ENCODE peak calls at places on chromosomes 2 and 18, in six cellular contexts. R, M, Q, H, P and O are unnamed samples.
A peak's percentile ranks its signal among the peaks of the same experiment; 100 is the strongest.

GRCh38 chr2:133508546-133509165 is 59.6 kb downstream of the NCKAP5 start:
- DNase-seq in M (no peak), Q (no peak), H (no peak), R (no peak), P (no peak), O (no peak)

GRCh38 chr2:53516650-53517049 is 251.0 kb upstream of the CHAC2 start:
- DNase-seq in Q (no peak), R (no peak), P (no peak), M (no peak), H (no peak), O (no peak)

GRCh38 chr2:36445191-36445590 is 89.6 kb downstream of the CRIM1 start:
- DNase-seq in Q (no peak), H (no peak), P (no peak), R (no peak), M (no peak), O (no peak)

GRCh38 chr2:120879401-120880295 is 144.0 kb downstream of the GLI2 start:
- DNase-seq in Q (no peak), H (no peak), P (no peak), M (peak; percentile 16), R (peak; percentile 13), O (no peak)

GRCh38 chr2:106956416-106956815 is 70.4 kb upstream of the ST6GAL2 start:
- DNase-seq in M (no peak), P (no peak), H (no peak), R (no peak), Q (no peak), O (no peak)

GRCh38 chr2:156797832-156798231 is 361.7 kb downstream of the GPD2 start:
- DNase-seq in H (no peak), M (no peak), P (no peak), R (no peak), Q (no peak), O (no peak)

GRCh38 chr2:136863874-136864273 is 98.5 kb downstream of the THSD7B start:
- DNase-seq in M (no peak), P (no peak), Q (no peak), R (no peak), H (no peak), O (no peak)

GRCh38 chr2:158025263-158025996 is 76.2 kb upstream of the UPP2 start:
- DNase-seq in P (no peak), M (no peak), H (no peak), R (no peak), Q (no peak), O (no peak)

GRCh38 chr2:80073134-80073561 is 231.4 kb downstream of the LRRTM1 start:
- DNase-seq in R (peak; percentile 26), M (peak; percentile 56), Q (peak; percentile 15), H (peak; percentile 34), P (peak; percentile 49), O (no peak)

DNA sequence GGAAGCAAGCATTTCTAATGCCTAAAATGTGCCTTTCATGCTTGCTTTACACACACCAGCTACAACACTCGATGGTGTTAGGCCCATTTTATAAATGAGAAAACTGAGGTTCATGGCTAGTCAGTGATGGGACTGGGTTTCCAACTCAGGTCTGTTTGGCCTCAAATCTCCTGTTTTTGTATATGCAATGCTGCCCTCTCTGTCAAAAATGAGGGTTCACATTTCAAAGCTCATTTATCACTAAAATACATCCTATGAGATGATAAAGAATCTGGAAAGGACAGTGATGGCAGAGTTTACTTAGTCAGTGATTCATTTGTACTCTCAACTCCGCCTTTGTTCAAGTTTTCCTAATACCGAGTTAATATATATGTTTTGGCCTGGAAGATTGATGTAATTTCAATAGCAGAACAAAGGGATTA is 92.3 kb downstream of the KCTD1 start:
- DNase-seq in Q (no peak), R (no peak), H (no peak), M (no peak), P (no peak), O (no peak)
- TF ChIP-seq CTCF in Q (no peak), R (no peak), H (no peak), M (no peak), P (no peak), O (no peak)

DNA sequence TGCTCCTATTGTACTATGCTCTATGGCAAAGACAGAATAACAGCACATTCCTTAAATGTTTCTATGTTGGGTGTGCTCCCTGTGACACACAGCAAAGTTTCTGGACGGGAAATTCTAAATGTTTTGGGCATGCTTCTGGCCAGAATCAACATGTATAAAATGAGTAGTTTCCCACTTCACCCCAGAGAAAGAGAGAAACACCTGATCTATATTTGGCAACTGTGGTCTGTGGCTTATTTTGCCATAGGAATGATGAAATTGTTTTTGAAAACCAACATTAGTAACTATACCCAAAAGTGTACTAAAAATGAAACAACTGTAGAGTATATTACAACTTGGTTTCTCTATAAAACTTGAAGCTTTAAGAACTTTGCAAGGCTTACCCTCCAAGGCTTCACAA is 89.1 kb downstream of the RAD51AP2 start:
- DNase-seq in H (no peak), Q (no peak), R (no peak), M (peak; percentile 68), P (no peak), O (no peak)
- TF ChIP-seq CTCF in H (no peak), Q (no peak), R (no peak), M (no peak), P (no peak), O (no peak)

DNA sequence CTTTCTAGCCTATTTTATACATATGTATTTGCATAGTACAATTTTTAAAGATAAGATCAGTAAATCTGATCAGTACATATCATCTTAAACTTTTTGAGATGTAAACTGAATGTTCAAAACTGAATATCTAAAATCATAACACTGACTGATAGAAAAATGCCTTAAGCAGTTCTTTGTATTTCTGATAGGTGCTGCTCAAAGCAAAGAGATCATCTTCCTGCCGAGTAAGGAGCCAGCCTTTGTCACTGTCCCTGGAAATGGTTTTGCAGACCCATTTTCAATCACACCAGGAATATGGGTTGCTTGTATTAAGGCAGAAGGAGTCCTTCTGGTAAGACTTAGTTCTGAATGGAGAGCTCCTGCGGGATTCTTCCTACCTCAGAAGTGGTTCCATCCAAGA is 135.0 kb downstream of the LAMA3 start:
- DNase-seq in P (no peak), H (no peak), R (no peak), M (no peak), Q (no peak), O (no peak)
- TF ChIP-seq CTCF in P (no peak), H (no peak), R (peak; percentile 26), M (no peak), Q (no peak), O (no peak)

GRCh38 chr2:146621656-146622055 is 1223.2 kb upstream of the ACVR2A start:
- DNase-seq in Q (no peak), M (no peak), R (no peak), H (no peak), P (no peak), O (no peak)
- TF ChIP-seq CTCF in Q (no peak), M (no peak), R (no peak), H (no peak), P (no peak), O (no peak)

GRCh38 chr18:27632706-27633105 is 447.6 kb upstream of the CHST9 start:
- DNase-seq in P (no peak), Q (no peak), M (no peak), R (no peak), H (no peak), O (no peak)

DNA sequence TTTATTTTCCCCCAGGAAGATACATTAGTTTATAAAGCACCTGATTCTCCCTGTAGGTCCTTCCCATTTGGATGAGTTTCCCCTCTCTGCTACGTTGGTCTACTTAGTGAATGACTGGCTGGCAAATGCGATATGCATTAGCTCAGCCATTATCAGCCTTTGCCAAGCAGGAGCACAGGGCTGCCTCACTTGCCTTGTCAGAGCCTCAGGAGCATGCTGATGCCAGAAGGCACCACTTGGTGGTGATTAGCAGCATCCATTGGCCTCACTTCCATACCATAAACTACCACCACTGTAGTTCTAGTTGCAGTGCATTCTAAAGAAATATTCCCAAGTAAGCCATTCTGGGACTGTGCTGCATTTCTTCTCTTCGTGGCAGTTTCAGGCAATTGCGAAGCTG is 442.8 kb upstream of the CHST9 start:
- DNase-seq in R (no peak), M (no peak), P (no peak), Q (no peak), H (no peak), O (no peak)
- TF ChIP-seq CTCF in R (no peak), M (no peak), P (no peak), Q (peak; percentile 8), H (no peak), O (no peak)

GRCh38 chr2:1854747-1855146 is 110.4 kb upstream of the PXDN start:
- DNase-seq in R (no peak), M (peak; percentile 55), H (no peak), Q (no peak), P (peak; percentile 45), O (no peak)
- TF ChIP-seq CTCF in R (peak; percentile 70), M (no peak), H (no peak), Q (peak; percentile 59), P (no peak), O (no peak)

GRCh38 chr2:19352946-19353720 is 5.3 kb downstream of the OSR1 start:
- DNase-seq in H (no peak), P (peak; percentile 10), Q (no peak), R (no peak), M (no peak), O (no peak)
- TF ChIP-seq CTCF in H (no peak), P (no peak), Q (no peak), R (no peak), M (no peak), O (no peak)

GRCh38 chr18:63028380-63028779 is 291.2 kb downstream of the BCL2 start:
- DNase-seq in M (no peak), R (no peak), P (no peak), Q (no peak), H (no peak), O (no peak)

GRCh38 chr18:63022429-63023022 is 297.0 kb downstream of the BCL2 start:
- DNase-seq in H (no peak), Q (no peak), R (no peak), P (no peak), M (no peak), O (no peak)

GRCh38 chr18:63025251-63025710 is 294.3 kb downstream of the BCL2 start:
- DNase-seq in Q (no peak), M (peak; percentile 9), R (no peak), H (no peak), P (no peak), O (no peak)
- TF ChIP-seq CTCF in Q (peak; percentile 57), M (peak; percentile 18), R (peak; percentile 43), H (no peak), P (peak; percentile 37), O (no peak)